ENCODE peak calls at places on chromosome 14, in five cellular contexts. Z, Q, I, X and R are unnamed samples.

GRCh38 chr14:92577321-92577742 is 63.8 kb downstream of the RIN3 start:
- DNase-seq in X (no peak), Q (no peak), Z (no peak), I (no peak), R (no peak)

GRCh38 chr14:51488569-51489220 is 163.0 kb upstream of the FRMD6 start:
- DNase-seq in X (no peak), I (no peak), Z (no peak), Q (peak), R (no peak)

GRCh38 chr14:54572316-54572715 is 5.4 kb downstream of the SAMD4A start:
- DNase-seq in X (no peak), Z (no peak), Q (peak), I (no peak), R (no peak)

GRCh38 chr14:75476274-75476995 is 45.8 kb upstream of the BATF start:
- DNase-seq in Q (no peak), Z (no peak), I (no peak), X (no peak), R (no peak)

GRCh38 chr14:41549821-41550597 is 56.7 kb upstream of the LRFN5 start:
- DNase-seq in X (no peak), Z (peak), Q (peak), I (no peak), R (no peak)

GRCh38 chr14:56199095-56199975 is 81.1 kb downstream of the PELI2 start:
- DNase-seq in Q (peak), Z (peak), I (no peak), X (no peak), R (no peak)

GRCh38 chr14:74501135-74501614 is 7.6 kb downstream of the ISCA2 start:
- DNase-seq in I (peak), X (peak), Z (no peak), Q (peak), R (peak)

GRCh38 chr14:68762944-68763831 is 29.7 kb downstream of the ZFP36L1 start:
- DNase-seq in Q (no peak), X (no peak), Z (no peak), I (peak), R (no peak)

GRCh38 chr14:43198465-43198864 is 1308.6 kb downstream of the FSCB start:
- DNase-seq in I (no peak), Q (no peak), Z (no peak), X (no peak), R (no peak)

GRCh38 chr14:64636980-64637429 is 67.2 kb upstream of the PLEKHG3 start:
- DNase-seq in Z (no peak), Q (no peak), X (no peak), I (no peak), R (no peak)

GRCh38 chr14:85948163-85948562 is 418.2 kb downstream of the FLRT2 start:
- DNase-seq in X (no peak), Q (no peak), Z (no peak), I (no peak), R (no peak)

GRCh38 chr14:23132970-23133369 is 13.9 kb upstream of the CEBPE start:
- DNase-seq in Z (no peak), I (no peak), Q (no peak), X (no peak), R (no peak)

GRCh38 chr14:21003788-21004346 is 4.8 kb downstream of the SLC39A2 start:
- DNase-seq in I (no peak), Z (no peak), X (peak), Q (no peak), R (no peak)

GRCh38 chr14:100872641-100873071 is 30.9 kb downstream of the RTL1 start:
- DNase-seq in X (peak), I (no peak), Q (no peak), Z (no peak), R (no peak)

DNA sequence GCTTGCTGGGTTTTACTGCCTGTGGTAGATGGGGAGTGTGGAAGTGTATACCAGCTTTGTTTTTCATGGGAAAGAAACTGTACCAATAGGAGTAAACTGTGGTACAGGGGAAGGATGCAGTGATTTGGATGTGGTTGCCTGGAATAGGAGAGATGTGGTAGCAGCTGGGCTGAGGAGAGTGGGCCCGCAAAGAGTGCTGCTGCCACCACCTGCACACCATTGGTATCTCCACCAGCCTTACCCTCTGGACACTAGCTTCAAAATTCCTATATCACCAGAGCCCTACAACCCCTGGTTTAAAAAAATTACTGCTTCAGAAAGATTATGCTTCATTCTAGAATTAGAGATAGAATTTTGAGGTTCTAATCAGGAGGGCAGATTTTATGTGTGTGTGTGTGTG is 53.6 kb downstream of the AKAP6 start:
- DNase-seq in I (no peak), X (no peak), Z (no peak), Q (peak), R (no peak)
- TF ChIP-seq CTCF in I (no peak), X (no peak), Z (peak), Q (peak), R (peak)

GRCh38 chr14:61321385-61322010 is at the start of gene PRKCH:
- DNase-seq in X (peak), Q (peak), Z (no peak), I (peak), R (peak)
- TF ChIP-seq CTCF in X (no peak), Q (peak), Z (no peak), I (no peak), R (no peak)

DNA sequence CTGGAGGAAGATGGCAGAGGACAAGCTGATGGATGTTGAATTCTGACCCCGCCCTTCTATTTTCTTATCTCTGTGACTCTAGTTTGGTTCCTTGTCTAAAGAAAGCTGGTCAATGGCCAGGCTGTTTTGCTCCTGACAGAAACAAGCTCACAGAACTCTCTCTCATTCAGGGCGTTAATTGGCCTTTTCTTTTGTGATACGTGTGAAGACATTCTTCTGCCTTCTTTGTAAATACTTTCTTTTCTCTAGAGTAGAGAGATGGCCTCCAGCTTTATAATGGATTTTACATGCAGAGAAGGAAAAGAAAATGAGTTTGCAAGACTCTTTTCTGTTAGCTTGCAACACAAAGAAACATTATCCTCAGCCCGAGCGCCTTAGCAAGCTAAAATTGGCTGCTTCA is 492.2 kb upstream of the CCDC196 start:
- DNase-seq in Z (no peak), Q (no peak), X (no peak), I (no peak), R (no peak)
- TF ChIP-seq CTCF in Z (no peak), Q (no peak), X (no peak), I (no peak), R (no peak)

GRCh38 chr14:104871656-104872468 is 6.8 kb downstream of the CEP170B start:
- DNase-seq in I (peak), Z (no peak), X (no peak), Q (no peak), R (no peak)

GRCh38 chr14:104871145-104871655 is 6.1 kb downstream of the CEP170B start:
- DNase-seq in I (no peak), Z (no peak), Q (no peak), X (no peak), R (no peak)

GRCh38 chr14:104868811-104869572 is 3.9 kb downstream of the CEP170B start:
- DNase-seq in Z (no peak), Q (no peak), I (no peak), X (no peak), R (no peak)

GRCh38 chr14:104869669-104870367 is 4.8 kb downstream of the CEP170B start:
- DNase-seq in X (no peak), I (no peak), Q (no peak), Z (no peak), R (no peak)

GRCh38 chr14:104870368-104871144 is 5.5 kb downstream of the CEP170B start:
- DNase-seq in I (peak), Q (no peak), X (no peak), Z (no peak), R (no peak)
- TF ChIP-seq CTCF in I (no peak), Q (peak), X (no peak), Z (peak), R (peak)

DNA sequence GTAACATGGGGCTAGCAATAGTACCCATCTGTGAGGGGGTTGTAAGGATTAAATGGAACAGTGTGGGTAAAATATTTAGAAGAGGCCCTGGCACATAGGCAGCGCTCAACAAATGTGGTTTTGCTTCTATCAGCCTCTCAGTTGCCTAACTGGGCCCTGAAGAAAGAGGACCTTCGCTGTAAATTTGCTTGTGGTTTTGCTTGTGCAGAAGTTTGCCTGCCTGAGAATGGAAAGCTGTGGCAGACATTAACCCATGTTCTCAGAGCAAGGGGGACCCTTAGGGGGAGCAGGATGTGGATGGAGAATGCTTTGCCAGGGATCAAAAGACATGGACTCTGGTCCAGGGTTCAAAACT is 160.1 kb downstream of the BRMS1L start:
- DNase-seq in Q (no peak), Z (no peak), I (no peak), X (no peak), R (no peak)
- TF ChIP-seq CTCF in Q (no peak), Z (no peak), I (no peak), X (no peak), R (no peak)

GRCh38 chr14:99122521-99123125 is 149.4 kb downstream of the BCL11B start:
- DNase-seq in Z (no peak), Q (no peak), X (peak), I (no peak), R (no peak)
- TF ChIP-seq CTCF in Z (no peak), Q (no peak), X (no peak), I (no peak), R (no peak)

DNA sequence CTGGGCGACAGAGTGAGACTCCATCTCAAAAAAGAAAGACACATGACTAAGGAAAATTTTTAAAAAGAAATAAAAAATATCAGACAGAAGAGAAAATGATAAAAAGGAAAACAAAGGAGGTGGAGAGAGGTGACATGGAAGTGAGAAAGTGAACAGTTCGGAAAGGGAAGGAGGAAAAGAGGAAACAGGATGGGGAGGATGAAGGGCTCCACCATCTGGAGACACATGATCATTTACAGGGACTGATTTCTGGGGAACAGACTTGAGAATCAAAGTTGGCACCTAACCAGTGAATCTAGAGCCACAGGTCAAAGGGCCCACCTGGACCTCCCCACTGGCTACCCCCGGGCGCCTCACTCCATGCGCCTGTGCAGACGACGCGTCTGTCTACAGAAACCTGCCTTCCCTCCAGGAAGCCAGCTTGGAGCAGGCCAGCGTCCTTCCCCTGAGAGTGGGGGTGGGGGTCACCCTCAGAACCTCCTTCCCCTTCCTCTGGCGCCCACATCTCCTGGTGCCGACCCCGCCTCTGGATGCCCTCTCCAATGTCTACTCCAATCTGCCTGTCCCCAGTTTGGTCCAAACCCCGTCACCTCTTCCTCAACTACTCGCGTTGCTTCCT is 60.5 kb downstream of the AMN start:
- DNase-seq in I (no peak), Z (no peak), Q (no peak), X (no peak), R (no peak)
- TF ChIP-seq CTCF in I (no peak), Z (no peak), Q (no peak), X (no peak), R (no peak)

GRCh38 chr14:91415794-91416743 is 1.6 kb downstream of the CCDC88C start:
- DNase-seq in Z (no peak), Q (peak), X (no peak), I (peak), R (no peak)

GRCh38 chr14:91418387-91419043 is 895 bp upstream of the CCDC88C start:
- DNase-seq in Q (peak), Z (no peak), X (peak), I (peak), R (peak)

GRCh38 chr14:91417983-91418386 is 365 bp upstream of the CCDC88C start:
- DNase-seq in X (peak), I (no peak), Q (no peak), Z (no peak), R (no peak)

GRCh38 chr14:91417134-91417982 is at the start of gene CCDC88C:
- DNase-seq in Z (no peak), X (peak), Q (peak), I (peak), R (peak)

GRCh38 chr14:91416744-91417133 is 881 bp downstream of the CCDC88C start:
- DNase-seq in X (no peak), Q (no peak), I (no peak), Z (no peak), R (no peak)
- TF ChIP-seq CTCF in X (no peak), Q (no peak), I (no peak), Z (no peak), R (no peak)